ENCODE peak calls at places on chromosomes 7 and 10, in eight cellular contexts. W is DMS53; M is activated T-cell treated with anti-CD3 and anti-CD28 coated beads, Interleukin-2, amount 50 U/mL, for 72 hours; V is occipital lobe; X is NCI-H69; S is HCT116; Y is anterior cingulate cortex; B is LoVo. C is an unnamed sample.

GRCh38 chr7:151756076-151756731 is 120.7 kb downstream of the PRKAG2 start:
- DNase-seq in W (no peak), M (peak), B (no peak), Y (no peak), X (no peak), S (peak), V (no peak), C (peak)

GRCh38 chr7:101156866-101157589 is 2.8 kb downstream of the AP1S1 start:
- DNase-seq in B (no peak), Y (no peak), V (no peak), W (no peak), S (no peak), M (no peak), X (no peak), C (no peak)

GRCh38 chr10:114541081-114541833 is 116.8 kb downstream of the ABLIM1 start:
- DNase-seq in V (no peak), S (no peak), X (no peak), B (no peak), W (no peak), M (peak), Y (no peak), C (peak)

GRCh38 chr7:7438851-7439250 is 96.8 kb downstream of the COL28A1 start:
- DNase-seq in S (peak), W (peak), B (peak), V (no peak), Y (no peak), M (no peak), X (peak), C (no peak)

GRCh38 chr10:82942572-82943091 is 1067.6 kb downstream of the NRG3 start:
- DNase-seq in V (no peak), Y (no peak), W (no peak), X (no peak), S (no peak), M (no peak), B (no peak), C (no peak)

GRCh38 chr7:2985866-2986265 is 57.8 kb downstream of the CARD11 start:
- DNase-seq in X (no peak), Y (no peak), S (no peak), W (no peak), B (no peak), V (no peak), M (no peak), C (no peak)

GRCh38 chr10:83539528-83540308 is 599.6 kb upstream of the GHITM start:
- DNase-seq in S (no peak), M (no peak), Y (no peak), B (no peak), V (peak), W (peak), X (peak), C (no peak)

GRCh38 chr10:98397089-98397600 is 17.8 kb downstream of the PYROXD2 start:
- DNase-seq in M (no peak), V (no peak), Y (no peak), W (no peak), S (no peak), X (no peak), B (no peak), C (no peak)

GRCh38 chr7:48976268-48976667 is 51.9 kb downstream of the CDC14C start:
- DNase-seq in M (no peak), X (no peak), S (no peak), V (no peak), W (no peak), B (no peak), Y (no peak), C (no peak)

GRCh38 chr7:45580053-45580872 is 6.1 kb downstream of the ADCY1 start:
- DNase-seq in W (peak), B (no peak), S (no peak), X (peak), V (no peak), M (no peak), Y (no peak), C (no peak)

GRCh38 chr10:3199488-3199887 is 26.9 kb upstream of the PITRM1 start:
- DNase-seq in B (no peak), S (no peak), Y (no peak), W (no peak), M (no peak), V (no peak), X (no peak), C (no peak)